ENCODE peak calls at places on chromosomes 6 and 20, in six cellular contexts. One of them, this sample, is unnamed.

GRCh38 chr6:130697661-130698535 is 129.3 kb upstream of the SMLR1 start:
- DNase-seq in activated T-helper 9 cell treated with anti-CD3 and anti-CD28 coated beads, Interleukin-2, amount 50 U/mL, for 16 hours: peak
- DNase-seq in GM03348: peak
- DNase-seq in ELF-1: peak
- DNase-seq in mesendoderm: peak
- DNase-seq in PC-3: peak
- DNase-seq in this sample: peak

GRCh38 chr20:24502661-24503060 is 33.2 kb downstream of the SYNDIG1 start:
- DNase-seq in activated T-helper 9 cell treated with anti-CD3 and anti-CD28 coated beads, Interleukin-2, amount 50 U/mL, for 16 hours: no peak
- DNase-seq in GM03348: no peak
- DNase-seq in PC-3: no peak
- DNase-seq in ELF-1: no peak
- DNase-seq in mesendoderm: no peak
- DNase-seq in this sample: no peak

GRCh38 chr6:97437087-97437486 is 154.1 kb upstream of the MMS22L start:
- DNase-seq in PC-3: peak
- DNase-seq in GM03348: peak
- DNase-seq in mesendoderm: peak
- DNase-seq in activated T-helper 9 cell treated with anti-CD3 and anti-CD28 coated beads, Interleukin-2, amount 50 U/mL, for 16 hours: no peak
- DNase-seq in ELF-1: no peak
- DNase-seq in this sample: no peak

GRCh38 chr6:14867807-14868206 is 378.1 kb upstream of the JARID2 start:
- DNase-seq in ELF-1: no peak
- DNase-seq in mesendoderm: no peak
- DNase-seq in activated T-helper 9 cell treated with anti-CD3 and anti-CD28 coated beads, Interleukin-2, amount 50 U/mL, for 16 hours: no peak
- DNase-seq in PC-3: no peak
- DNase-seq in GM03348: no peak
- DNase-seq in this sample: no peak

GRCh38 chr6:2542858-2543218 is 207.9 kb downstream of the MYLK4 start:
- DNase-seq in PC-3: peak
- DNase-seq in GM03348: peak
- DNase-seq in mesendoderm: peak
- DNase-seq in ELF-1: no peak
- DNase-seq in activated T-helper 9 cell treated with anti-CD3 and anti-CD28 coated beads, Interleukin-2, amount 50 U/mL, for 16 hours: no peak
- DNase-seq in this sample: no peak

GRCh38 chr20:48194578-48194977 is 409.3 kb upstream of the SULF2 start:
- DNase-seq in mesendoderm: no peak
- DNase-seq in GM03348: no peak
- DNase-seq in ELF-1: no peak
- DNase-seq in activated T-helper 9 cell treated with anti-CD3 and anti-CD28 coated beads, Interleukin-2, amount 50 U/mL, for 16 hours: no peak
- DNase-seq in PC-3: no peak
- DNase-seq in this sample: no peak

GRCh38 chr20:39474829-39475228 is 512.7 kb downstream of the DHX35 start:
- DNase-seq in GM03348: no peak
- DNase-seq in PC-3: no peak
- DNase-seq in ELF-1: no peak
- DNase-seq in activated T-helper 9 cell treated with anti-CD3 and anti-CD28 coated beads, Interleukin-2, amount 50 U/mL, for 16 hours: no peak
- DNase-seq in mesendoderm: peak
- DNase-seq in this sample: no peak

GRCh38 chr20:53960586-53961386 is 109.6 kb downstream of the BCAS1 start:
- DNase-seq in PC-3: no peak
- DNase-seq in activated T-helper 9 cell treated with anti-CD3 and anti-CD28 coated beads, Interleukin-2, amount 50 U/mL, for 16 hours: no peak
- DNase-seq in ELF-1: no peak
- DNase-seq in GM03348: peak
- DNase-seq in mesendoderm: no peak
- DNase-seq in this sample: no peak

GRCh38 chr20:43667341-43668132 is 623 bp downstream of the MYBL2 start:
- DNase-seq in mesendoderm: peak
- DNase-seq in ELF-1: peak
- DNase-seq in PC-3: peak
- DNase-seq in activated T-helper 9 cell treated with anti-CD3 and anti-CD28 coated beads, Interleukin-2, amount 50 U/mL, for 16 hours: no peak
- DNase-seq in GM03348: no peak
- DNase-seq in this sample: peak

This sample was measured in stimulated activated effector memory CD8-positive, alpha-beta T cell treated with anti-CD3 and anti-CD28 coated beads, Interleukin-12 subunit alpha, Interleukin-12 subunit beta, amount 100 ng/mL, for 72 hours.